ENCODE peak calls at places on chromosome X, in seven cellular contexts. F is stomach, I is left ventricle myocardium inferior, N is psoas muscle, O is fibroblast of villous mesenchyme, G is GM13976, M is transverse colon. Q is an unnamed sample.

GRCh38 chrX:120456973-120457372 is 12.1 kb downstream of the LAMP2 start:
- DNase-seq in F (no peak), I (no peak), N (no peak), O (peak; percentile 30), G (no peak), M (no peak), Q (no peak)

GRCh38 chrX:129726307-129727111 is 12.3 kb upstream of the XPNPEP2 start:
- DNase-seq in F (peak; percentile 65), I (peak; percentile 46), N (peak; percentile 73), O (peak; percentile 66), G (no peak), M (peak; percentile 62), Q (no peak)

GRCh38 chrX:119758682-119759332 is 419 bp downstream of the SOWAHD start:
- DNase-seq in F (peak; percentile 43), I (peak; percentile 13), N (peak; percentile 58), O (no peak), G (no peak), M (peak; percentile 65), Q (peak; percentile 77)

GRCh38 chrX:139194571-139195280 is 335.8 kb upstream of the F9 start:
- DNase-seq in F (peak; percentile 71), I (no peak), N (peak; percentile 79), O (no peak), G (no peak), M (peak; percentile 18), Q (peak; percentile 37)

GRCh38 chrX:123959281-123960063 is 2.0 kb upstream of the STAG2 start:
- DNase-seq in F (peak; percentile 49), I (peak; percentile 50), N (peak; percentile 78), O (peak; percentile 36), G (no peak), M (peak; percentile 39), Q (peak; percentile 63)

GRCh38 chrX:117376460-117376859 is 740.1 kb downstream of the KLHL13 start:
- DNase-seq in F (no peak), I (no peak), N (no peak), O (peak; percentile 1), G (no peak), M (no peak), Q (no peak)

GRCh38 chrX:76428243-76429130 is 977 bp downstream of the MAGEE1 start:
- DNase-seq in F (peak; percentile 25), I (no peak), N (peak; percentile 50), O (no peak), G (peak; percentile 25), M (peak; percentile 14), Q (peak; percentile 33)

GRCh38 chrX:81294101-81294500 is 92.2 kb downstream of the SH3BGRL start:
- DNase-seq in F (no peak), I (no peak), N (no peak), O (no peak), G (no peak), M (no peak), Q (no peak)

GRCh38 chrX:15606064-15606590 is 5.4 kb upstream of the ACE2 start:
- DNase-seq in F (no peak), I (no peak), N (no peak), O (no peak), G (no peak), M (no peak), Q (no peak)

GRCh38 chrX:10482262-10482661 is 138.1 kb downstream of the MID1 start:
- DNase-seq in F (no peak), I (peak; percentile 37), N (no peak), O (no peak), G (peak; percentile 12), M (no peak), Q (no peak)

GRCh38 chrX:25012433-25012735 is 3.4 kb downstream of the ARX start:
- DNase-seq in F (no peak), I (no peak), N (peak; percentile 87), O (no peak), G (no peak), M (no peak), Q (no peak)

GRCh38 chrX:151701531-151701930 is 6.3 kb downstream of the PRRG3 start:
- DNase-seq in F (no peak), I (no peak), N (no peak), O (no peak), G (no peak), M (no peak), Q (no peak)

GRCh38 chrX:27439771-27440170 is 23.4 kb downstream of the PPP4R3C start:
- DNase-seq in F (no peak), I (no peak), N (no peak), O (no peak), G (no peak), M (no peak), Q (no peak)

GRCh38 chrX:79413009-79413408 is 45.9 kb upstream of the ITM2A start:
- DNase-seq in F (no peak), I (no peak), N (no peak), O (peak; percentile 2), G (peak; percentile 15), M (no peak), Q (no peak)

GRCh38 chrX:104523858-104524257 is 42.1 kb upstream of the IL1RAPL2 start:
- DNase-seq in F (no peak), I (no peak), N (no peak), O (no peak), G (no peak), M (no peak), Q (no peak)

GRCh38 chrX:104522386-104522785 is 43.6 kb upstream of the IL1RAPL2 start:
- DNase-seq in F (no peak), I (no peak), N (no peak), O (no peak), G (no peak), M (no peak), Q (no peak)
- TF ChIP-seq CTCF in F (no peak), I (no peak), N (no peak), O (no peak), G (no peak), M (no peak), Q (no peak)

GRCh38 chrX:85851418-85851817 is 195.9 kb downstream of the CHM start:
- DNase-seq in F (peak; percentile 28), I (no peak), N (no peak), O (peak; percentile 5), G (no peak), M (peak; percentile 26), Q (no peak)
- TF ChIP-seq CTCF in F (no peak), I (peak; percentile 50), N (peak; percentile 46), O (peak; percentile 33), G (peak; percentile 24), M (peak; percentile 15), Q (no peak)

GRCh38 chrX:70289793-70290770 is at the start of the genes KIF4A and PDZD11:
- DNase-seq in F (peak; percentile 77), I (peak; percentile 79), N (peak; percentile 90), O (peak; percentile 81), G (peak; percentile 92), M (peak; percentile 86), Q (peak; percentile 88)

GRCh38 chrX:70289168-70289792 is 447 bp downstream of the PDZD11 start:
- DNase-seq in F (no peak), I (no peak), N (no peak), O (no peak), G (no peak), M (no peak), Q (no peak)

GRCh38 chrX:70293621-70294020 is 3.7 kb downstream of the KIF4A start:
- DNase-seq in F (no peak), I (no peak), N (no peak), O (no peak), G (no peak), M (no peak), Q (no peak)

GRCh38 chrX:70292788-70293187 is 2.9 kb downstream of the KIF4A start:
- DNase-seq in F (no peak), I (no peak), N (no peak), O (peak; percentile 31), G (no peak), M (no peak), Q (no peak)
- TF ChIP-seq CTCF in F (no peak), I (no peak), N (no peak), O (no peak), G (no peak), M (no peak), Q (no peak)

DNA sequence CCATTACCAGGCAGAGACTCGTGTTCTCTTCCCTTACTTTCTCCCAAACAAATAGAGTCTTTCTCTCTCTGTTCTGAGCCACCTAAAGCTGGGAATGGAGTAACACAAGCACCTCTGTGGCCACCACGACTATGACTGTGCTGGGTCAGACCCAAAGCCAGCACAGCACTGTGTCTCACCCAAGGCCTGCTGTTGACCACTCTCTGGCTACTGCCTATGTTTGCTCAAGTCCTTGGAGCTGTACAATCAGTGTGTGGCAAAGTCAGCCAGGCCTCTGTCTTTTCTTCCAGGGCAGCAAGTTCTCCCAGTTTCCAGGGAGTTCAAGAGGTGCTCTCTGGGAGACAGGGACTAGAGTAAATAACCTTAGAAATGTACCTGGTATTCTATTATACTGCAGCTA is 239.4 kb downstream of the FAM47A start:
- DNase-seq in F (no peak), I (no peak), N (no peak), O (no peak), G (no peak), M (no peak), Q (no peak)
- TF ChIP-seq CTCF in F (no peak), I (no peak), N (no peak), O (no peak), G (no peak), M (no peak), Q (no peak)

GRCh38 chrX:109914114-109914849 is 88.6 kb upstream of the TMEM164 start:
- DNase-seq in F (no peak), I (no peak), N (no peak), O (no peak), G (no peak), M (no peak), Q (no peak)

GRCh38 chrX:109911046-109911445 is 91.9 kb upstream of the TMEM164 start:
- DNase-seq in F (no peak), I (no peak), N (no peak), O (peak; percentile 3), G (no peak), M (no peak), Q (no peak)
- TF ChIP-seq CTCF in F (no peak), I (peak; percentile 59), N (peak; percentile 61), O (peak; percentile 54), G (peak; percentile 22), M (peak; percentile 32), Q (no peak)

GRCh38 chrX:70133303-70134115 is at the start of gene IGBP1:
- DNase-seq in F (peak; percentile 75), I (peak; percentile 79), N (peak; percentile 91), O (peak; percentile 89), G (peak; percentile 78), M (peak; percentile 82), Q (peak; percentile 88)
- TF ChIP-seq CTCF in F (peak; percentile 38), I (peak; percentile 64), N (peak; percentile 46), O (peak; percentile 51), G (peak; percentile 40), M (peak; percentile 55), Q (peak; percentile 20)

DNA sequence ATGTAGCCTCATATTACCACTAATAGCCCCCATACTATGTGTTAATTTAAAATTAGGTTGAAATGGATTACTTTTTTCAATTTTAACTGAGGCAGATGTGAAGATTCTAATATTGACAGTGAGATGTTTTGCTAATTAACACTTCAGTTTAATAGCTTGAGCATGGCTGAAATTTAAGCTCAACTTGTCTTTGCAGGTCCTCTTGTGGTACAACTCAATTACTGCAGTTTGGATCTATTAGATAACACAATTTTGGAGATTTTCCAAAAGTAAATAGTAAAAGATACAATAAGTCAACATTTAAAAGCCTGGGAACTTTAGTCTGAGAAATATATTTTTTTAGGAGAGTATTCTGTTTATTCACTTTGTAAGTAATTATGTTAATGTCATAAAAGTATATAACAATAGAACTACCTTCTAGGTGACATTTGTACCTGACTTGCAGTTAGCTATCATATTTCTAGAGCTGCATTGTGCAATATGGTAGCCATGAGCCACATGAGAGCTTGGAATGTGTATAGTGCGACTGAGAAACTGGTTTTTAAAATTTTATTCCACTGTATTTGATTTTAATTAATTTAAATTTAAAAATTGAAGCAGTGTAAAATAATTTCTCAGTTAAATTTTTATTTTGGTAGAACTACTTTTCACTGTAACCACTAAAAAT is 73.1 kb upstream of the FMR1 start:
- DNase-seq in F (no peak), I (no peak), N (no peak), O (peak; percentile 0), G (no peak), M (no peak), Q (no peak)
- TF ChIP-seq CTCF in F (no peak), I (no peak), N (no peak), O (peak; percentile 15), G (peak; percentile 22), M (peak; percentile 14), Q (no peak)